ENCODE peak calls at places on chromosomes 11 and 22, in four cellular contexts. P, Y, A and H are unnamed samples.

GRCh38 chr11:11621881-11622706 is at the start of gene GALNT18:
- DNase-seq in P (peak; percentile 2), Y (peak; percentile 99), A (peak; percentile 37), H (peak; percentile 88)

GRCh38 chr22:45469573-45470383 is 32.9 kb upstream of the FBLN1 start:
- DNase-seq in P (no peak), A (no peak), Y (no peak), H (no peak)

GRCh38 chr22:27609411-27610029 is 192.0 kb downstream of the MN1 start:
- DNase-seq in Y (peak; percentile 80), A (no peak), P (no peak), H (no peak)

GRCh38 chr22:38697055-38697980 is 3.4 kb downstream of the JOSD1 start:
- DNase-seq in A (no peak), P (no peak), Y (no peak), H (peak; percentile 52)

GRCh38 chr11:61151545-61152252 is 9.5 kb downstream of the VPS37C start:
- DNase-seq in A (no peak), Y (no peak), P (no peak), H (no peak)

GRCh38 chr11:68855205-68855978 is 13.7 kb upstream of the CPT1A start:
- DNase-seq in Y (peak; percentile 94), P (peak; percentile 12), A (peak; percentile 41), H (peak; percentile 88)

GRCh38 chr11:44948155-44948554 is 2.5 kb downstream of the TP53I11 start:
- DNase-seq in Y (no peak), A (no peak), P (no peak), H (no peak)

GRCh38 chr22:35312198-35313059 is 12.7 kb downstream of the TOM1 start:
- DNase-seq in P (no peak), Y (no peak), A (no peak), H (peak; percentile 30)

GRCh38 chr11:29227816-29228215 is 789.0 kb downstream of the KCNA4 start:
- DNase-seq in P (no peak), Y (no peak), A (no peak), H (no peak)

GRCh38 chr11:66341502-66342126 is 3.3 kb downstream of the BRMS1 start:
- DNase-seq in A (no peak), Y (peak; percentile 6), P (no peak), H (no peak)

GRCh38 chr11:132911186-132911585 is 621.1 kb downstream of the OPCML start:
- DNase-seq in P (no peak), Y (no peak), A (no peak), H (no peak)

GRCh38 chr11:67373916-67374570 is 645 bp upstream of the CLCF1 start:
- DNase-seq in A (no peak), Y (peak; percentile 91), P (peak; percentile 27), H (peak; percentile 82)